ENCODE peak calls at places on chromosomes 12 and 14, in nine cellular contexts. One of them, this sample, is unnamed.
A peak's percentile ranks its signal among the peaks of the same experiment; 100 is the strongest.

GRCh38 chr14:61561144-61561543 is 134.2 kb upstream of the HIF1A start:
- DNase-seq in DMS79 treated with DMSO at 0.1 percent for 48 hours: no peak
- DNase-seq in glomerular endothelial cell: no peak
- DNase-seq in NCI-H345: no peak
- DNase-seq in lung microvascular endothelial cell: peak; percentile 71
- DNase-seq in naive B cell: no peak
- DNase-seq in IMR-90: peak; percentile 77
- DNase-seq in sciatic nerve: no peak
- DNase-seq in activated CD4-positive, alpha-beta memory T cell treated with anti-CD3 and anti-CD28 coated beads for 36 hours: no peak
- DNase-seq in this sample: peak; percentile 92

GRCh38 chr14:51180577-51180976 is 59.5 kb upstream of the TMX1 start:
- DNase-seq in NCI-H345: no peak
- DNase-seq in lung microvascular endothelial cell: no peak
- DNase-seq in IMR-90: no peak
- DNase-seq in DMS79 treated with DMSO at 0.1 percent for 48 hours: no peak
- DNase-seq in sciatic nerve: no peak
- DNase-seq in glomerular endothelial cell: no peak
- DNase-seq in activated CD4-positive, alpha-beta memory T cell treated with anti-CD3 and anti-CD28 coated beads for 36 hours: no peak
- DNase-seq in naive B cell: peak; percentile 7
- DNase-seq in this sample: no peak

GRCh38 chr12:68352067-68352466 is 19.9 kb upstream of the MDM1 start:
- DNase-seq in sciatic nerve: no peak
- DNase-seq in NCI-H345: no peak
- DNase-seq in glomerular endothelial cell: no peak
- DNase-seq in activated CD4-positive, alpha-beta memory T cell treated with anti-CD3 and anti-CD28 coated beads for 36 hours: no peak
- DNase-seq in naive B cell: no peak
- DNase-seq in DMS79 treated with DMSO at 0.1 percent for 48 hours: no peak
- DNase-seq in lung microvascular endothelial cell: peak; percentile 32
- DNase-seq in IMR-90: peak; percentile 77
- DNase-seq in this sample: no peak

GRCh38 chr12:122865268-122866231 is 30.3 kb downstream of the HIP1R start:
- DNase-seq in naive B cell: peak; percentile 46
- DNase-seq in sciatic nerve: peak; percentile 60
- DNase-seq in glomerular endothelial cell: no peak
- DNase-seq in lung microvascular endothelial cell: peak; percentile 61
- DNase-seq in NCI-H345: peak; percentile 22
- DNase-seq in DMS79 treated with DMSO at 0.1 percent for 48 hours: no peak
- DNase-seq in IMR-90: no peak
- DNase-seq in activated CD4-positive, alpha-beta memory T cell treated with anti-CD3 and anti-CD28 coated beads for 36 hours: no peak
- DNase-seq in this sample: no peak

GRCh38 chr12:51666696-51667095 is 75.7 kb downstream of the SCN8A start:
- DNase-seq in IMR-90: peak; percentile 6
- DNase-seq in lung microvascular endothelial cell: no peak
- DNase-seq in naive B cell: no peak
- DNase-seq in glomerular endothelial cell: no peak
- DNase-seq in activated CD4-positive, alpha-beta memory T cell treated with anti-CD3 and anti-CD28 coated beads for 36 hours: no peak
- DNase-seq in sciatic nerve: no peak
- DNase-seq in NCI-H345: no peak
- DNase-seq in DMS79 treated with DMSO at 0.1 percent for 48 hours: no peak
- DNase-seq in this sample: no peak

GRCh38 chr12:22658214-22658613 is 33.2 kb downstream of the ETNK1 start:
- DNase-seq in NCI-H345: no peak
- DNase-seq in glomerular endothelial cell: peak; percentile 39
- DNase-seq in DMS79 treated with DMSO at 0.1 percent for 48 hours: no peak
- DNase-seq in naive B cell: no peak
- DNase-seq in sciatic nerve: no peak
- DNase-seq in lung microvascular endothelial cell: peak; percentile 93
- DNase-seq in activated CD4-positive, alpha-beta memory T cell treated with anti-CD3 and anti-CD28 coated beads for 36 hours: peak; percentile 44
- DNase-seq in IMR-90: peak; percentile 92
- DNase-seq in this sample: peak; percentile 51

GRCh38 chr12:54627304-54627703 is 7.4 kb downstream of the LACRT start:
- DNase-seq in IMR-90: no peak
- DNase-seq in lung microvascular endothelial cell: no peak
- DNase-seq in NCI-H345: no peak
- DNase-seq in naive B cell: no peak
- DNase-seq in activated CD4-positive, alpha-beta memory T cell treated with anti-CD3 and anti-CD28 coated beads for 36 hours: no peak
- DNase-seq in glomerular endothelial cell: no peak
- DNase-seq in sciatic nerve: no peak
- DNase-seq in DMS79 treated with DMSO at 0.1 percent for 48 hours: no peak
- DNase-seq in this sample: no peak

GRCh38 chr12:98990648-98991047 is 345.6 kb downstream of the APAF1 start:
- DNase-seq in NCI-H345: peak; percentile 80
- DNase-seq in lung microvascular endothelial cell: no peak
- DNase-seq in sciatic nerve: no peak
- DNase-seq in naive B cell: no peak
- DNase-seq in activated CD4-positive, alpha-beta memory T cell treated with anti-CD3 and anti-CD28 coated beads for 36 hours: no peak
- DNase-seq in glomerular endothelial cell: no peak
- DNase-seq in IMR-90: no peak
- DNase-seq in DMS79 treated with DMSO at 0.1 percent for 48 hours: peak; percentile 66
- DNase-seq in this sample: no peak

GRCh38 chr12:121805800-121806555 is 2.2 kb downstream of the SETD1B start:
- DNase-seq in glomerular endothelial cell: no peak
- DNase-seq in sciatic nerve: no peak
- DNase-seq in activated CD4-positive, alpha-beta memory T cell treated with anti-CD3 and anti-CD28 coated beads for 36 hours: no peak
- DNase-seq in lung microvascular endothelial cell: no peak
- DNase-seq in NCI-H345: no peak
- DNase-seq in DMS79 treated with DMSO at 0.1 percent for 48 hours: peak; percentile 18
- DNase-seq in IMR-90: no peak
- DNase-seq in naive B cell: peak; percentile 77
- DNase-seq in this sample: no peak

GRCh38 chr14:22900088-22900799 is 17.2 kb downstream of the REM2 start:
- DNase-seq in NCI-H345: peak; percentile 67
- DNase-seq in glomerular endothelial cell: no peak
- DNase-seq in IMR-90: peak; percentile 78
- DNase-seq in sciatic nerve: no peak
- DNase-seq in naive B cell: peak; percentile 47
- DNase-seq in DMS79 treated with DMSO at 0.1 percent for 48 hours: peak; percentile 54
- DNase-seq in lung microvascular endothelial cell: peak; percentile 78
- DNase-seq in activated CD4-positive, alpha-beta memory T cell treated with anti-CD3 and anti-CD28 coated beads for 36 hours: peak; percentile 44
- DNase-seq in this sample: peak; percentile 31

GRCh38 chr12:43921666-43922337 is 85.9 kb downstream of the TMEM117 start:
- DNase-seq in naive B cell: no peak
- DNase-seq in NCI-H345: no peak
- DNase-seq in glomerular endothelial cell: no peak
- DNase-seq in DMS79 treated with DMSO at 0.1 percent for 48 hours: no peak
- DNase-seq in activated CD4-positive, alpha-beta memory T cell treated with anti-CD3 and anti-CD28 coated beads for 36 hours: no peak
- DNase-seq in sciatic nerve: no peak
- DNase-seq in IMR-90: peak; percentile 52
- DNase-seq in lung microvascular endothelial cell: no peak
- DNase-seq in this sample: no peak

GRCh38 chr12:103955811-103956514 is 9.7 kb upstream of the TDG start:
- DNase-seq in lung microvascular endothelial cell: no peak
- DNase-seq in NCI-H345: no peak
- DNase-seq in glomerular endothelial cell: no peak
- DNase-seq in activated CD4-positive, alpha-beta memory T cell treated with anti-CD3 and anti-CD28 coated beads for 36 hours: no peak
- DNase-seq in IMR-90: peak; percentile 58
- DNase-seq in naive B cell: no peak
- DNase-seq in sciatic nerve: no peak
- DNase-seq in DMS79 treated with DMSO at 0.1 percent for 48 hours: no peak
- DNase-seq in this sample: no peak

GRCh38 chr14:99479903-99480855 is 480 bp downstream of the SETD3 start:
- DNase-seq in glomerular endothelial cell: no peak
- DNase-seq in DMS79 treated with DMSO at 0.1 percent for 48 hours: peak; percentile 42
- DNase-seq in IMR-90: peak; percentile 65
- DNase-seq in sciatic nerve: peak; percentile 81
- DNase-seq in NCI-H345: peak; percentile 30
- DNase-seq in activated CD4-positive, alpha-beta memory T cell treated with anti-CD3 and anti-CD28 coated beads for 36 hours: peak; percentile 52
- DNase-seq in lung microvascular endothelial cell: peak; percentile 63
- DNase-seq in naive B cell: peak; percentile 25
- DNase-seq in this sample: peak; percentile 37

GRCh38 chr12:95922231-95922630 is 20.2 kb downstream of the CCDC38 start:
- DNase-seq in lung microvascular endothelial cell: no peak
- DNase-seq in glomerular endothelial cell: no peak
- DNase-seq in activated CD4-positive, alpha-beta memory T cell treated with anti-CD3 and anti-CD28 coated beads for 36 hours: no peak
- DNase-seq in DMS79 treated with DMSO at 0.1 percent for 48 hours: no peak
- DNase-seq in NCI-H345: no peak
- DNase-seq in IMR-90: peak; percentile 33
- DNase-seq in naive B cell: no peak
- DNase-seq in sciatic nerve: no peak
- DNase-seq in this sample: no peak

GRCh38 chr14:65945333-65945732 is 532.8 kb downstream of the FUT8 start:
- DNase-seq in sciatic nerve: no peak
- DNase-seq in activated CD4-positive, alpha-beta memory T cell treated with anti-CD3 and anti-CD28 coated beads for 36 hours: no peak
- DNase-seq in DMS79 treated with DMSO at 0.1 percent for 48 hours: no peak
- DNase-seq in glomerular endothelial cell: no peak
- DNase-seq in NCI-H345: no peak
- DNase-seq in naive B cell: no peak
- DNase-seq in lung microvascular endothelial cell: no peak
- DNase-seq in IMR-90: no peak
- DNase-seq in this sample: no peak

GRCh38 chr14:99571303-99571986 is 32.6 kb downstream of the CCDC85C start:
- DNase-seq in lung microvascular endothelial cell: no peak
- DNase-seq in DMS79 treated with DMSO at 0.1 percent for 48 hours: peak; percentile 98
- DNase-seq in activated CD4-positive, alpha-beta memory T cell treated with anti-CD3 and anti-CD28 coated beads for 36 hours: no peak
- DNase-seq in NCI-H345: peak; percentile 59
- DNase-seq in naive B cell: no peak
- DNase-seq in IMR-90: no peak
- DNase-seq in glomerular endothelial cell: no peak
- DNase-seq in sciatic nerve: no peak
- DNase-seq in this sample: no peak

GRCh38 chr14:100545359-100545758 is 41.9 kb downstream of the BEGAIN start:
- DNase-seq in lung microvascular endothelial cell: no peak
- DNase-seq in DMS79 treated with DMSO at 0.1 percent for 48 hours: no peak
- DNase-seq in sciatic nerve: no peak
- DNase-seq in IMR-90: no peak
- DNase-seq in naive B cell: no peak
- DNase-seq in NCI-H345: no peak
- DNase-seq in activated CD4-positive, alpha-beta memory T cell treated with anti-CD3 and anti-CD28 coated beads for 36 hours: no peak
- DNase-seq in glomerular endothelial cell: no peak
- DNase-seq in this sample: no peak

GRCh38 chr12:47753021-47754001 is 5.4 kb downstream of the RAPGEF3 start:
- DNase-seq in DMS79 treated with DMSO at 0.1 percent for 48 hours: no peak
- DNase-seq in lung microvascular endothelial cell: peak; percentile 52
- DNase-seq in NCI-H345: no peak
- DNase-seq in glomerular endothelial cell: no peak
- DNase-seq in IMR-90: no peak
- DNase-seq in activated CD4-positive, alpha-beta memory T cell treated with anti-CD3 and anti-CD28 coated beads for 36 hours: no peak
- DNase-seq in naive B cell: no peak
- DNase-seq in sciatic nerve: no peak
- DNase-seq in this sample: no peak

GRCh38 chr14:96583605-96584041 is 81.4 kb downstream of the PAPOLA start:
- DNase-seq in lung microvascular endothelial cell: no peak
- DNase-seq in naive B cell: no peak
- DNase-seq in NCI-H345: no peak
- DNase-seq in sciatic nerve: peak; percentile 51
- DNase-seq in IMR-90: no peak
- DNase-seq in glomerular endothelial cell: no peak
- DNase-seq in DMS79 treated with DMSO at 0.1 percent for 48 hours: no peak
- DNase-seq in activated CD4-positive, alpha-beta memory T cell treated with anti-CD3 and anti-CD28 coated beads for 36 hours: no peak
- DNase-seq in this sample: no peak

GRCh38 chr12:8941691-8942478 is 7.6 kb downstream of the M6PR start:
- DNase-seq in DMS79 treated with DMSO at 0.1 percent for 48 hours: no peak
- DNase-seq in lung microvascular endothelial cell: no peak
- DNase-seq in sciatic nerve: no peak
- DNase-seq in naive B cell: no peak
- DNase-seq in NCI-H345: no peak
- DNase-seq in activated CD4-positive, alpha-beta memory T cell treated with anti-CD3 and anti-CD28 coated beads for 36 hours: no peak
- DNase-seq in glomerular endothelial cell: no peak
- DNase-seq in IMR-90: no peak
- DNase-seq in this sample: no peak

GRCh38 chr12:124531281-124531745 is 36.1 kb downstream of the NCOR2 start:
- DNase-seq in activated CD4-positive, alpha-beta memory T cell treated with anti-CD3 and anti-CD28 coated beads for 36 hours: no peak
- DNase-seq in NCI-H345: no peak
- DNase-seq in glomerular endothelial cell: no peak
- DNase-seq in DMS79 treated with DMSO at 0.1 percent for 48 hours: no peak
- DNase-seq in IMR-90: no peak
- DNase-seq in sciatic nerve: no peak
- DNase-seq in naive B cell: no peak
- DNase-seq in lung microvascular endothelial cell: no peak
- DNase-seq in this sample: no peak

GRCh38 chr12:78916845-78917480 is 52.4 kb downstream of the SYT1 start:
- DNase-seq in naive B cell: no peak
- DNase-seq in activated CD4-positive, alpha-beta memory T cell treated with anti-CD3 and anti-CD28 coated beads for 36 hours: no peak
- DNase-seq in DMS79 treated with DMSO at 0.1 percent for 48 hours: no peak
- DNase-seq in glomerular endothelial cell: no peak
- DNase-seq in lung microvascular endothelial cell: no peak
- DNase-seq in sciatic nerve: no peak
- DNase-seq in NCI-H345: no peak
- DNase-seq in IMR-90: peak; percentile 40
- DNase-seq in this sample: peak; percentile 4

GRCh38 chr14:33026850-33027420 is 88.3 kb downstream of the NPAS3 start:
- DNase-seq in IMR-90: no peak
- DNase-seq in DMS79 treated with DMSO at 0.1 percent for 48 hours: no peak
- DNase-seq in glomerular endothelial cell: no peak
- DNase-seq in naive B cell: no peak
- DNase-seq in lung microvascular endothelial cell: no peak
- DNase-seq in activated CD4-positive, alpha-beta memory T cell treated with anti-CD3 and anti-CD28 coated beads for 36 hours: no peak
- DNase-seq in NCI-H345: no peak
- DNase-seq in sciatic nerve: peak; percentile 81
- DNase-seq in this sample: no peak

GRCh38 chr14:101135796-101136742 is 232.5 kb upstream of the RTL1 start:
- DNase-seq in IMR-90: no peak
- DNase-seq in naive B cell: no peak
- DNase-seq in DMS79 treated with DMSO at 0.1 percent for 48 hours: no peak
- DNase-seq in sciatic nerve: no peak
- DNase-seq in lung microvascular endothelial cell: no peak
- DNase-seq in NCI-H345: no peak
- DNase-seq in glomerular endothelial cell: no peak
- DNase-seq in activated CD4-positive, alpha-beta memory T cell treated with anti-CD3 and anti-CD28 coated beads for 36 hours: no peak
- DNase-seq in this sample: no peak

GRCh38 chr12:62123721-62124203 is 136.4 kb upstream of the USP15 start:
- DNase-seq in sciatic nerve: no peak
- DNase-seq in IMR-90: peak; percentile 56
- DNase-seq in activated CD4-positive, alpha-beta memory T cell treated with anti-CD3 and anti-CD28 coated beads for 36 hours: peak; percentile 40
- DNase-seq in glomerular endothelial cell: peak; percentile 14
- DNase-seq in NCI-H345: peak; percentile 12
- DNase-seq in DMS79 treated with DMSO at 0.1 percent for 48 hours: no peak
- DNase-seq in lung microvascular endothelial cell: peak; percentile 60
- DNase-seq in naive B cell: peak; percentile 3
- DNase-seq in this sample: peak; percentile 5

GRCh38 chr12:97912943-97913342 is 450.3 kb downstream of the RMST start:
- DNase-seq in glomerular endothelial cell: no peak
- DNase-seq in naive B cell: no peak
- DNase-seq in lung microvascular endothelial cell: no peak
- DNase-seq in sciatic nerve: no peak
- DNase-seq in DMS79 treated with DMSO at 0.1 percent for 48 hours: no peak
- DNase-seq in activated CD4-positive, alpha-beta memory T cell treated with anti-CD3 and anti-CD28 coated beads for 36 hours: no peak
- DNase-seq in NCI-H345: no peak
- DNase-seq in IMR-90: no peak
- DNase-seq in this sample: no peak

GRCh38 chr12:92551853-92552397 is 150.9 kb upstream of the PLEKHG7 start:
- DNase-seq in IMR-90: peak; percentile 73
- DNase-seq in lung microvascular endothelial cell: peak; percentile 41
- DNase-seq in glomerular endothelial cell: no peak
- DNase-seq in sciatic nerve: no peak
- DNase-seq in naive B cell: no peak
- DNase-seq in DMS79 treated with DMSO at 0.1 percent for 48 hours: no peak
- DNase-seq in NCI-H345: no peak
- DNase-seq in activated CD4-positive, alpha-beta memory T cell treated with anti-CD3 and anti-CD28 coated beads for 36 hours: peak; percentile 75
- DNase-seq in this sample: peak; percentile 33

GRCh38 chr12:3161861-3162260 is 84.7 kb downstream of the TSPAN9 start:
- DNase-seq in glomerular endothelial cell: no peak
- DNase-seq in lung microvascular endothelial cell: no peak
- DNase-seq in sciatic nerve: no peak
- DNase-seq in IMR-90: no peak
- DNase-seq in activated CD4-positive, alpha-beta memory T cell treated with anti-CD3 and anti-CD28 coated beads for 36 hours: no peak
- DNase-seq in naive B cell: no peak
- DNase-seq in DMS79 treated with DMSO at 0.1 percent for 48 hours: no peak
- DNase-seq in NCI-H345: no peak
- DNase-seq in this sample: no peak

GRCh38 chr14:105490318-105490571 is 801 bp upstream of the TEDC1 start:
- DNase-seq in sciatic nerve: peak; percentile 81
- DNase-seq in naive B cell: no peak
- DNase-seq in IMR-90: no peak
- DNase-seq in glomerular endothelial cell: no peak
- DNase-seq in NCI-H345: no peak
- DNase-seq in activated CD4-positive, alpha-beta memory T cell treated with anti-CD3 and anti-CD28 coated beads for 36 hours: no peak
- DNase-seq in lung microvascular endothelial cell: no peak
- DNase-seq in DMS79 treated with DMSO at 0.1 percent for 48 hours: peak; percentile 80
- DNase-seq in this sample: no peak

GRCh38 chr14:93994919-93995682 is 2.0 kb upstream of the CCDC197 start:
- DNase-seq in glomerular endothelial cell: no peak
- DNase-seq in DMS79 treated with DMSO at 0.1 percent for 48 hours: no peak
- DNase-seq in IMR-90: peak; percentile 88
- DNase-seq in naive B cell: no peak
- DNase-seq in sciatic nerve: no peak
- DNase-seq in NCI-H345: no peak
- DNase-seq in lung microvascular endothelial cell: peak; percentile 32
- DNase-seq in activated CD4-positive, alpha-beta memory T cell treated with anti-CD3 and anti-CD28 coated beads for 36 hours: peak; percentile 86
- DNase-seq in this sample: peak; percentile 50

GRCh38 chr14:95396221-95396620 is 76.5 kb upstream of the CLMN start:
- DNase-seq in glomerular endothelial cell: no peak
- DNase-seq in naive B cell: peak; percentile 63
- DNase-seq in activated CD4-positive, alpha-beta memory T cell treated with anti-CD3 and anti-CD28 coated beads for 36 hours: no peak
- DNase-seq in lung microvascular endothelial cell: peak; percentile 26
- DNase-seq in DMS79 treated with DMSO at 0.1 percent for 48 hours: no peak
- DNase-seq in sciatic nerve: no peak
- DNase-seq in IMR-90: no peak
- DNase-seq in NCI-H345: no peak
- DNase-seq in this sample: no peak

This sample was measured in HTR-8/SVneo.